ENCODE peak calls at places on chromosomes 5 and 9, in six cellular contexts. W is fibroblast of pulmonary artery, M is BJ, H is GM23338, Y is psoas muscle, K is lower leg skin. R is an unnamed sample.

GRCh38 chr9:121107881-121108280 is 33.1 kb downstream of the CNTRL start:
- DNase-seq in W (no peak), M (no peak), H (no peak), Y (no peak), K (no peak), R (no peak)

GRCh38 chr5:21419383-21419782 is 1431.4 kb upstream of the CDH18 start:
- DNase-seq in W (no peak), M (no peak), H (no peak), Y (no peak), K (no peak), R (no peak)

GRCh38 chr9:33751536-33752129 is 43.7 kb upstream of the PRSS3 start:
- DNase-seq in W (no peak), M (no peak), H (no peak), Y (no peak), K (no peak), R (no peak)

GRCh38 chr9:22170162-22170932 is 161.2 kb upstream of the CDKN2B start:
- DNase-seq in W (peak), M (peak), H (no peak), Y (no peak), K (no peak), R (peak)

GRCh38 chr5:98631311-98632054 is 142.0 kb upstream of the RGMB start:
- DNase-seq in W (peak), M (peak), H (no peak), Y (no peak), K (no peak), R (peak)

GRCh38 chr5:36496471-36496870 is 109.9 kb upstream of the SLC1A3 start:
- DNase-seq in W (no peak), M (no peak), H (no peak), Y (no peak), K (no peak), R (no peak)

GRCh38 chr9:108860354-108860753 is 1.7 kb upstream of the ACTL7A start:
- DNase-seq in W (no peak), M (no peak), H (no peak), Y (no peak), K (no peak), R (no peak)

GRCh38 chr5:96344678-96345612 is 88.1 kb downstream of the PCSK1 start:
- DNase-seq in W (peak), M (no peak), H (peak), Y (no peak), K (no peak), R (peak)

GRCh38 chr9:114495992-114496391 is 9.3 kb downstream of the WHRN start:
- DNase-seq in W (no peak), M (no peak), H (no peak), Y (no peak), K (no peak), R (no peak)

GRCh38 chr5:16552666-16553343 is 64.0 kb downstream of the RETREG1 start:
- DNase-seq in W (peak), M (no peak), H (peak), Y (peak), K (peak), R (peak)

GRCh38 chr5:59732806-59733205 is 160.7 kb downstream of the PDE4D start:
- DNase-seq in W (no peak), M (no peak), H (no peak), Y (no peak), K (no peak), R (no peak)

GRCh38 chr9:76403352-76403751 is 9.1 kb upstream of the RFK start:
- DNase-seq in W (peak), M (peak), H (peak), Y (no peak), K (no peak), R (peak)

GRCh38 chr9:107949058-107949457 is 459.5 kb upstream of the KLF4 start:
- DNase-seq in W (no peak), M (no peak), H (no peak), Y (no peak), K (no peak), R (no peak)

GRCh38 chr9:129278391-129279237 is 100.6 kb upstream of the IER5L start:
- DNase-seq in W (peak), M (no peak), H (peak), Y (no peak), K (peak), R (no peak)

GRCh38 chr5:117856706-117857105 is 1131.6 kb downstream of the DTWD2 start:
- DNase-seq in W (no peak), M (no peak), H (no peak), Y (no peak), K (no peak), R (no peak)

GRCh38 chr5:107242411-107242810 is 428.3 kb downstream of the EFNA5 start:
- DNase-seq in W (no peak), M (no peak), H (no peak), Y (no peak), K (no peak), R (no peak)

GRCh38 chr9:82934949-82935348 is 128.0 kb downstream of the RASEF start:
- DNase-seq in W (peak), M (no peak), H (peak), Y (no peak), K (no peak), R (peak)

GRCh38 chr5:159310492-159310891 is 19.8 kb downstream of the IL12B start:
- DNase-seq in W (no peak), M (no peak), H (peak), Y (no peak), K (no peak), R (no peak)

GRCh38 chr9:72882117-72882775 is 70.6 kb downstream of the ALDH1A1 start:
- DNase-seq in W (no peak), M (no peak), H (no peak), Y (peak), K (no peak), R (no peak)

GRCh38 chr5:40550481-40550880 is 129.2 kb upstream of the PTGER4 start:
- DNase-seq in W (no peak), M (no peak), H (no peak), Y (no peak), K (no peak), R (no peak)

GRCh38 chr9:116058421-116058820 is 95.2 kb upstream of the PAPPA start:
- DNase-seq in W (peak), M (no peak), H (no peak), Y (no peak), K (no peak), R (peak)

GRCh38 chr9:90053027-90053426 is 448.2 kb downstream of the GADD45G start:
- DNase-seq in W (no peak), M (no peak), H (peak), Y (no peak), K (no peak), R (no peak)

GRCh38 chr5:149403923-149404745 is 25.0 kb upstream of the IL17B start:
- DNase-seq in W (no peak), M (peak), H (no peak), Y (no peak), K (no peak), R (peak)

GRCh38 chr5:43649256-43649655 is 46.3 kb downstream of the NNT start:
- DNase-seq in W (peak), M (no peak), H (no peak), Y (no peak), K (no peak), R (peak)

GRCh38 chr9:68704804-68705635 is at the start of gene PIP5K1B:
- DNase-seq in W (peak), M (peak), H (peak), Y (peak), K (peak), R (peak)

GRCh38 chr5:173781826-173782670 is 106.1 kb upstream of the CPEB4 start:
- DNase-seq in W (peak), M (peak), H (no peak), Y (peak), K (peak), R (peak)

GRCh38 chr9:127519301-127520166 is 68.2 kb downstream of the LRSAM1 start:
- DNase-seq in W (peak), M (peak), H (no peak), Y (peak), K (no peak), R (peak)

GRCh38 chr9:109022909-109023308 is 9.6 kb upstream of the CTNNAL1 start:
- DNase-seq in W (no peak), M (no peak), H (no peak), Y (no peak), K (no peak), R (no peak)

GRCh38 chr9:88268886-88269285 is 119.4 kb upstream of the SPIN1 start:
- DNase-seq in W (no peak), M (no peak), H (no peak), Y (no peak), K (no peak), R (peak)

GRCh38 chr5:150485770-150486401 is 22.0 kb upstream of the NDST1 start:
- DNase-seq in W (peak), M (no peak), H (peak), Y (peak), K (peak), R (peak)

GRCh38 chr5:35618297-35618636 is 604 bp downstream of the SPEF2 start:
- DNase-seq in W (no peak), M (no peak), H (no peak), Y (no peak), K (no peak), R (peak)

GRCh38 chr5:1564182-1564748 is 40.5 kb upstream of the LPCAT1 start:
- DNase-seq in W (peak), M (no peak), H (no peak), Y (no peak), K (no peak), R (peak)

GRCh38 chr9:128362774-128363173 is 8.4 kb upstream of the URM1 start:
- DNase-seq in W (no peak), M (no peak), H (no peak), Y (no peak), K (no peak), R (no peak)

GRCh38 chr5:66891184-66891925 is 295.2 kb downstream of the MAST4 start:
- DNase-seq in W (peak), M (no peak), H (peak), Y (no peak), K (no peak), R (peak)

GRCh38 chr5:39980056-39980455 is 555.3 kb upstream of the DAB2 start:
- DNase-seq in W (no peak), M (no peak), H (no peak), Y (no peak), K (no peak), R (no peak)

GRCh38 chr9:108654566-108654965 is 201.2 kb downstream of the ACTL7B start:
- DNase-seq in W (peak), M (no peak), H (no peak), Y (no peak), K (no peak), R (no peak)

GRCh38 chr9:92480332-92480771 is 2.0 kb downstream of the ASPN start:
- DNase-seq in W (peak), M (no peak), H (no peak), Y (no peak), K (no peak), R (peak)
- H3K4me3 ChIP-seq in W (no peak), M (no peak), H (peak), Y (peak), K (no peak), R (peak)

GRCh38 chr5:142109356-142110045 is 922 bp downstream of the NDFIP1 start:
- DNase-seq in W (peak), M (no peak), H (peak), Y (no peak), K (no peak), R (peak)

GRCh38 chr5:142110046-142110531 is 1.5 kb downstream of the NDFIP1 start:
- DNase-seq in W (peak), M (no peak), H (no peak), Y (no peak), K (no peak), R (peak)

GRCh38 chr5:142110988-142111687 is 2.6 kb downstream of the NDFIP1 start:
- DNase-seq in W (no peak), M (no peak), H (no peak), Y (no peak), K (no peak), R (no peak)

GRCh38 chr5:142107729-142108431 is 699 bp upstream of the NDFIP1 start:
- DNase-seq in W (no peak), M (no peak), H (no peak), Y (no peak), K (no peak), R (no peak)

GRCh38 chr5:142108432-142109355 is at the start of gene NDFIP1:
- DNase-seq in W (peak), M (no peak), H (peak), Y (peak), K (peak), R (peak)
- TF ChIP-seq CTCF in W (no peak), M (no peak), H (no peak), Y (no peak), K (no peak), R (no peak)

DNA sequence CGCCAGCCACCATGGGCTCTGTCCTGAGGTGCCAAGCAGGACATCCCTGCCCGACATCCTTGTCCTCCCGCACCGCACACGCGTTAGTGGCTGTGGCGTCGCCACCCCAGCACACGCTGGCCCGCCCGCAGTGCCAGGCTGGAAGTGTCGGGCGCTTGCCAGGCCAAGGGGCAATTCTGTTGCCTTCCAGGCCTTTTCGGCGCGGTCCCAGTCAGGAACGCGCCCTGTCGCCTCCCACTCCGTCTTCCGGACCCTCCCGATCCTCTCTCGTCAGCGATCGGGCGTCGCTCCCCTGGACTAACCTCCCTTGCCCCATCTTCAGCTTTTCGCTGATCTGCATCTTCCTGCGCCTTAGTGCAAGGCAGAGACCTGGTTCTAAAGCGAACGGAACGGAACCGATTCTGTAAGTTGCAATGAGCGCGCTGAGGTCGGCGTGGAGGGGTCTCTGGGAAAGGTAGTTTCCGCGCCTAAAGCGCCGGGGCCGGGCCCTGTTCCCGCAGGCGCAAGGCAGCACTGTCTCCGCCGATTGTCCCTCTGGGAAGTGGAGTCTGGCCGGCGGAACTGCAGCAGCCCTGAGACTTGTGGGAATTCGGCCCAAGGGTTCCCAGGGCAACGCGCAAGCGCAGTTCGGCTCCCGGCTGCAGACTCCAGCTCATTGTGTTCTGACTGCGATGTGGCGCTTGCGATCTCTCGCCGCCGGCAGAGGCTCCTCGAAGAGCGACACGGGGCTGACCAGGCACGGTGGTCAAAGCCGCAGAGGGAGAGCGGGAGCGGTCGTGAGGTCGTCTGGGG is at the start of gene ZNF454:
- DNase-seq in W (peak), M (peak), H (peak), Y (peak), K (peak), R (peak)
- H3K4me3 ChIP-seq in W (peak), M (peak), H (peak), Y (peak), K (peak), R (peak)

DNA sequence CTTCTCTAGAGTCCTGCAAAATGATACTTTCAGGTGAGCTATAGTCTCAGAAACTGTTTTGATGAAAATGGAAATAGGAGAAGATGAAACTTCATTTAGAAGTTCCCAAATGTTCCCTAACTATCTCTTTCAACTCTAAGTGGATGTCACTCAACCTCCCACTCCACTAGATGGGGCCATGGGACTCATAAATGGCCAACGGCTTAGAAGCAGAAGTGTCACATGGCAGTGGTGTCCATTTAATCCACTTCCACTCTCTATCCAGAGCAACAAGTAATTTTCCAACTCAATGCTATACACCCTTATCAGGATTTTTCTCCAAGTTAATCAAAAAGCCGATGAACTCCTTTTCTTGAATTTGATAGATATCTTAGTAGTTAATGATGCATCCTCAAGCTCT is 295.7 kb downstream of the EDIL3 start:
- DNase-seq in W (peak), M (no peak), H (peak), Y (no peak), K (no peak), R (peak)
- TF ChIP-seq CTCF in W (peak), M (no peak), H (peak), Y (no peak), K (no peak), R (peak)

DNA sequence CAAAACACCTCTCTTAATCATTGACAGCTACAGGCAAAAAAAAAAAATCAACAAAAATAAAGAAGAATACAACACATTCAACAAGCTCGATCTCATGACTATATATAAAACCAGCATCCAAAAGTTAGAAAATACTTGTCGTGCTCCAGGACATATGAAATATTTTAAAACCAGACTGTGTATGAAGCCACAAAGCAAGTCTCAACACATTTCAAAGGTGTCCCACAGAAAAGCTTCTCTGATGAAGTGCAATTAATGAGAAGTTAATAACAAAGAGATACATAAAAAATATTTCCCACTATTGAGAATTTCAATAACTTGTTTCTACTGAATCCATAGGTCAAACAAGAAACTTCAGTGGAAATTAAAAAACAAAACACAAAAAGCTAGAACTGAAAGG is 178.7 kb downstream of the PLK2 start:
- DNase-seq in W (no peak), M (no peak), H (no peak), Y (no peak), K (no peak), R (no peak)
- H3K4me3 ChIP-seq in W (no peak), M (no peak), H (no peak), Y (no peak), K (no peak), R (no peak)

GRCh38 chr5:9104576-9105339 is 441.1 kb downstream of the SEMA5A start:
- DNase-seq in W (no peak), M (no peak), H (no peak), Y (no peak), K (no peak), R (no peak)

GRCh38 chr5:9094582-9094981 is 451.3 kb downstream of the SEMA5A start:
- DNase-seq in W (peak), M (peak), H (no peak), Y (no peak), K (no peak), R (peak)

GRCh38 chr5:9098990-9099389 is 446.9 kb downstream of the SEMA5A start:
- DNase-seq in W (no peak), M (no peak), H (no peak), Y (no peak), K (no peak), R (no peak)

GRCh38 chr5:9099681-9100080 is 446.2 kb downstream of the SEMA5A start:
- DNase-seq in W (no peak), M (no peak), H (peak), Y (no peak), K (no peak), R (no peak)
- TF ChIP-seq CTCF in W (peak), M (no peak), H (peak), Y (no peak), K (no peak), R (no peak)

R was measured in fibroblast of the aortic adventitia.